ENCODE peak calls at places on chromosomes 7 and 10, in ten cellular contexts. Y, J, R, H, G, U, V, F, E and L are unnamed samples. For H3K36me3, the result is how much of the 10 kb centered on the place peaks cover.

GRCh38 chr10:123429631-123430257 is 236.4 kb upstream of the GPR26 start:
- DNase-seq in Y (no peak), J (no peak), R (no peak), H (no peak), G (no peak), U (no peak), V (no peak), F (no peak), E (no peak), L (no peak)

GRCh38 chr10:4941540-4942330 is 21.5 kb upstream of the AKR1C1 start:
- DNase-seq in Y (peak), J (no peak), R (no peak), H (peak), G (no peak), U (no peak), V (peak), F (no peak), E (no peak), L (no peak)

GRCh38 chr10:18079665-18080295 is 60.4 kb upstream of the CACNB2 start:
- DNase-seq in Y (no peak), J (no peak), R (no peak), H (no peak), G (no peak), U (no peak), V (no peak), F (no peak), E (no peak), L (no peak)

GRCh38 chr10:13338337-13339128 is 9.6 kb downstream of the SEPHS1 start:
- DNase-seq in Y (peak), J (no peak), R (no peak), H (no peak), G (no peak), U (no peak), V (no peak), F (peak), E (no peak), L (no peak)

GRCh38 chr10:88833722-88834121 is 17.9 kb downstream of the ANKRD22 start:
- DNase-seq in Y (no peak), J (no peak), R (no peak), H (no peak), G (no peak), U (no peak), V (no peak), F (no peak), E (no peak), L (no peak)

GRCh38 chr7:131210618-131211017 is 117.1 kb upstream of the MKLN1 start:
- DNase-seq in Y (no peak), J (no peak), R (no peak), H (no peak), G (no peak), U (no peak), V (no peak), F (no peak), E (no peak), L (no peak)

GRCh38 chr10:66301078-66301477 is 624.8 kb upstream of the LRRTM3 start:
- DNase-seq in Y (no peak), J (no peak), R (no peak), H (no peak), G (no peak), U (no peak), V (no peak), F (no peak), E (no peak), L (no peak)

GRCh38 chr10:124339119-124339807 is 79.5 kb downstream of the OAT start:
- DNase-seq in Y (no peak), J (no peak), R (no peak), H (no peak), G (no peak), U (no peak), V (no peak), F (no peak), E (no peak), L (no peak)

GRCh38 chr10:47336387-47337134 is 11.6 kb upstream of the RBP3 start:
- DNase-seq in Y (no peak), J (peak), R (no peak), H (no peak), G (no peak), U (no peak), V (no peak), F (no peak), E (no peak), L (no peak)

GRCh38 chr7:44791278-44792219 is 4.9 kb upstream of the PPIA start:
- DNase-seq in Y (no peak), J (peak), R (no peak), H (no peak), G (no peak), U (no peak), V (peak), F (peak), E (no peak), L (no peak)

GRCh38 chr7:50621206-50621605 is 56.0 kb upstream of the DDC start:
- DNase-seq in Y (no peak), J (no peak), R (no peak), H (no peak), G (no peak), U (no peak), V (no peak), F (no peak), E (no peak), L (no peak)

GRCh38 chr10:47456794-47457527 is 27.0 kb downstream of the ANXA8 start:
- DNase-seq in Y (no peak), J (no peak), R (no peak), H (no peak), G (no peak), U (no peak), V (no peak), F (no peak), E (no peak), L (no peak)

GRCh38 chr7:127766831-127767489 is 115.0 kb downstream of the SND1 start:
- DNase-seq in Y (no peak), J (no peak), R (no peak), H (no peak), G (no peak), U (no peak), V (no peak), F (no peak), E (no peak), L (no peak)

GRCh38 chr10:97542169-97543024 is 30.2 kb upstream of the ANKRD2 start:
- DNase-seq in Y (peak), J (peak), R (no peak), H (peak), G (peak), U (peak), V (peak), F (peak), E (no peak), L (no peak)

GRCh38 chr7:8362723-8363369 is 70.6 kb upstream of the NXPH1 start:
- DNase-seq in Y (no peak), J (no peak), R (no peak), H (peak), G (no peak), U (no peak), V (no peak), F (no peak), E (no peak), L (no peak)

GRCh38 chr7:120639884-120640283 is 218.1 kb downstream of the TSPAN12 start:
- DNase-seq in Y (no peak), J (no peak), R (no peak), H (no peak), G (no peak), U (no peak), V (no peak), F (no peak), E (no peak), L (no peak)

GRCh38 chr10:58023341-58024073 is 244.2 kb downstream of the IPMK start:
- DNase-seq in Y (peak), J (peak), R (no peak), H (peak), G (no peak), U (peak), V (peak), F (peak), E (no peak), L (no peak)

GRCh38 chr10:8616166-8616565 is 561.7 kb downstream of the GATA3 start:
- DNase-seq in Y (peak), J (no peak), R (no peak), H (no peak), G (no peak), U (no peak), V (peak), F (no peak), E (no peak), L (no peak)

GRCh38 chr10:128641998-128642397 is 515.8 kb upstream of the MKI67 start:
- DNase-seq in Y (no peak), J (no peak), R (no peak), H (peak), G (no peak), U (no peak), V (no peak), F (no peak), E (no peak), L (no peak)

GRCh38 chr10:60148266-60148840 is 241.3 kb downstream of the ANK3 start:
- DNase-seq in Y (peak), J (peak), R (no peak), H (no peak), G (no peak), U (no peak), V (peak), F (peak), E (no peak), L (no peak)

GRCh38 chr10:35942052-35942451 is 300.0 kb upstream of the FZD8 start:
- DNase-seq in Y (no peak), J (no peak), R (no peak), H (no peak), G (no peak), U (no peak), V (no peak), F (no peak), E (no peak), L (no peak)

GRCh38 chr10:71963756-71964668 is at the start of gene CHST3:
- DNase-seq in Y (peak), J (no peak), R (no peak), H (peak), G (no peak), U (no peak), V (no peak), F (peak), E (no peak), L (no peak)

GRCh38 chr10:114266521-114266920 is 27.5 kb downstream of the VWA2 start:
- DNase-seq in Y (peak), J (peak), R (no peak), H (no peak), G (no peak), U (no peak), V (no peak), F (peak), E (no peak), L (no peak)

GRCh38 chr10:61752111-61753011 is 89.6 kb downstream of the CABCOCO1 start:
- DNase-seq in Y (peak), J (peak), R (peak), H (no peak), G (no peak), U (no peak), V (peak), F (peak), E (no peak), L (no peak)

GRCh38 chr10:132908621-132909295 is 33.6 kb downstream of the CFAP46 start:
- DNase-seq in Y (no peak), J (no peak), R (no peak), H (no peak), G (no peak), U (no peak), V (no peak), F (no peak), E (no peak), L (no peak)

GRCh38 chr10:14332895-14333294 is 2.2 kb upstream of the FRMD4A start:
- DNase-seq in Y (no peak), J (no peak), R (no peak), H (no peak), G (no peak), U (no peak), V (no peak), F (no peak), E (no peak), L (no peak)

GRCh38 chr7:139731802-139732470 is 45.9 kb downstream of the HIPK2 start:
- DNase-seq in Y (peak), J (peak), R (no peak), H (peak), G (peak), U (peak), V (peak), F (peak), E (no peak), L (no peak)

GRCh38 chr10:30491204-30491603 is 57.2 kb downstream of the MAP3K8 start:
- DNase-seq in Y (no peak), J (no peak), R (no peak), H (no peak), G (no peak), U (no peak), V (peak), F (peak), E (no peak), L (no peak)

GRCh38 chr10:114304566-114305421 is 65.7 kb downstream of the VWA2 start:
- DNase-seq in Y (peak), J (no peak), R (peak), H (peak), G (no peak), U (no peak), V (no peak), F (no peak), E (peak), L (peak)

GRCh38 chr10:119241066-119241465 is 33.7 kb downstream of the GRK5 start:
- DNase-seq in Y (no peak), J (no peak), R (no peak), H (no peak), G (no peak), U (no peak), V (no peak), F (no peak), E (no peak), L (no peak)

GRCh38 chr7:151695856-151696555 is 176.3 kb upstream of the RHEB start:
- DNase-seq in Y (no peak), J (no peak), R (no peak), H (no peak), G (no peak), U (no peak), V (peak), F (no peak), E (no peak), L (no peak)
- H3K27ac ChIP-seq in Y (peak), J (no peak), R (no peak), H (no peak), G (no peak), U (peak), V (peak), F (peak), E (no peak), L (no peak)

DNA sequence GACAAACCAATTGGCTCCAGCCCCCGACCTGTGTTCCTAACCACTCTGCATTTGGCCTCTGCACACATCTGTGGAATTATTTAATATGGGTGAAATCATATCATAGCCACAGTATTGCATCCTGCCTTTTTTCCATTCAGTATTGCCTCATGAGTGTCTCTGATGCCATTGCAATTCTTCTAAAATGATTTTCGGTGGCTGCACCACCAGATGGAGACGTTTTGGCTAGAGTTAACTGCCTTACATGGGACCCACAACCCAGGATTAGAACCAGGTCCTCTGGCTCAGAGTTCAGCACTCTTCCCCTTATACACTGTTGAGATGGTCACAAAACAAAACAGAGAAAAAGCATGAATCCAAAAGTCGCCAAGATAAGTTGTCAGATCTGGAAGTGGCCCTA is 180.8 kb downstream of the EMX2 start:
- DNase-seq in Y (no peak), J (no peak), R (no peak), H (no peak), G (no peak), U (no peak), V (no peak), F (no peak), E (no peak), L (no peak)
- H3K4me3 ChIP-seq in Y (no peak), J (no peak), R (no peak), H (no peak), G (no peak), U (no peak), V (no peak), F (no peak), E (no peak), L (no peak)

GRCh38 chr7:141619745-141620144 is 68.5 kb downstream of the AGK start:
- DNase-seq in Y (no peak), J (no peak), R (no peak), H (no peak), G (no peak), U (no peak), V (no peak), F (no peak), E (no peak), L (no peak)
- H3K36me3 ChIP-seq in Y (under half), J (under half), R (under half), H (under half), G (under half), U (under half), V (under half), F (under half), E (under half), L (under half)

GRCh38 chr10:110225441-110225755 is 18.0 kb downstream of the MXI1 start:
- DNase-seq in Y (no peak), J (no peak), R (no peak), H (no peak), G (no peak), U (no peak), V (no peak), F (no peak), E (no peak), L (no peak)
- H3K27ac ChIP-seq in Y (peak), J (peak), R (peak), H (peak), G (peak), U (peak), V (no peak), F (peak), E (peak), L (peak)

GRCh38 chr7:98134420-98134819 is 27.8 kb downstream of the LMTK2 start:
- DNase-seq in Y (no peak), J (no peak), R (no peak), H (no peak), G (no peak), U (no peak), V (no peak), F (no peak), E (no peak), L (no peak)

GRCh38 chr7:98133621-98134266 is 27.1 kb downstream of the LMTK2 start:
- DNase-seq in Y (no peak), J (no peak), R (no peak), H (peak), G (no peak), U (no peak), V (peak), F (peak), E (no peak), L (no peak)

GRCh38 chr7:98130959-98131358 is 24.3 kb downstream of the LMTK2 start:
- DNase-seq in Y (no peak), J (no peak), R (no peak), H (no peak), G (no peak), U (no peak), V (no peak), F (peak), E (no peak), L (no peak)

GRCh38 chr7:98135984-98136383 is 29.3 kb downstream of the LMTK2 start:
- DNase-seq in Y (no peak), J (no peak), R (no peak), H (no peak), G (no peak), U (no peak), V (no peak), F (no peak), E (no peak), L (no peak)

GRCh38 chr7:98133181-98133580 is 26.5 kb downstream of the LMTK2 start:
- DNase-seq in Y (no peak), J (peak), R (peak), H (no peak), G (no peak), U (no peak), V (peak), F (peak), E (no peak), L (no peak)
- H3K4me3 ChIP-seq in Y (no peak), J (no peak), R (peak), H (no peak), G (no peak), U (no peak), V (peak), F (no peak), E (no peak), L (no peak)